ENCODE peak calls at places on chromosome 16, in four cellular contexts. Q is ovary, W is heart left ventricle, H is A549. E is an unnamed sample.

GRCh38 chr16:17409894-17410293 is 60.9 kb downstream of the XYLT1 start:
- DNase-seq in H (no peak), Q (no peak), W (no peak), E (no peak)

GRCh38 chr16:31085371-31085770 is 3.4 kb downstream of the PRSS53 start:
- DNase-seq in H (no peak), W (no peak), Q (no peak), E (no peak)

GRCh38 chr16:84585886-84586285 is 32.0 kb downstream of the COTL1 start:
- DNase-seq in W (no peak), Q (no peak), H (peak; percentile 48), E (peak; percentile 75)

GRCh38 chr16:26563018-26563417 is 503.7 kb upstream of the C16orf82 start:
- DNase-seq in W (no peak), H (no peak), Q (no peak), E (no peak)

GRCh38 chr16:15785386-15786059 is 71.3 kb downstream of the MYH11 start:
- DNase-seq in Q (no peak), H (no peak), W (no peak), E (no peak)

GRCh38 chr16:71443714-71444113 is 1.9 kb upstream of the TLE7 start:
- DNase-seq in W (no peak), Q (no peak), H (no peak), E (no peak)

GRCh38 chr16:89600427-89600826 is 13.0 kb upstream of the DPEP1 start:
- DNase-seq in H (no peak), Q (no peak), W (no peak), E (no peak)

GRCh38 chr16:68951991-68952877 is 108.9 kb downstream of the TANGO6 start:
- DNase-seq in W (no peak), Q (no peak), H (no peak), E (no peak)

GRCh38 chr16:19137201-19137601 is 23.4 kb downstream of the ITPRIPL2 start:
- DNase-seq in W (no peak), Q (no peak), H (no peak), E (no peak)

GRCh38 chr16:89922884-89923639 is at the start of gene TUBB3:
- DNase-seq in Q (no peak), H (peak; percentile 80), W (peak; percentile 81), E (peak; percentile 94)

GRCh38 chr16:50887500-50887899 is 145.6 kb downstream of the CYLD start:
- DNase-seq in W (no peak), H (no peak), Q (no peak), E (no peak)

GRCh38 chr16:66287916-66288315 is 78.6 kb upstream of the CDH5 start:
- DNase-seq in Q (no peak), W (no peak), H (no peak), E (no peak)
- TF ChIP-seq CTCF in Q (no peak), W (no peak), H (no peak), E (no peak)

DNA sequence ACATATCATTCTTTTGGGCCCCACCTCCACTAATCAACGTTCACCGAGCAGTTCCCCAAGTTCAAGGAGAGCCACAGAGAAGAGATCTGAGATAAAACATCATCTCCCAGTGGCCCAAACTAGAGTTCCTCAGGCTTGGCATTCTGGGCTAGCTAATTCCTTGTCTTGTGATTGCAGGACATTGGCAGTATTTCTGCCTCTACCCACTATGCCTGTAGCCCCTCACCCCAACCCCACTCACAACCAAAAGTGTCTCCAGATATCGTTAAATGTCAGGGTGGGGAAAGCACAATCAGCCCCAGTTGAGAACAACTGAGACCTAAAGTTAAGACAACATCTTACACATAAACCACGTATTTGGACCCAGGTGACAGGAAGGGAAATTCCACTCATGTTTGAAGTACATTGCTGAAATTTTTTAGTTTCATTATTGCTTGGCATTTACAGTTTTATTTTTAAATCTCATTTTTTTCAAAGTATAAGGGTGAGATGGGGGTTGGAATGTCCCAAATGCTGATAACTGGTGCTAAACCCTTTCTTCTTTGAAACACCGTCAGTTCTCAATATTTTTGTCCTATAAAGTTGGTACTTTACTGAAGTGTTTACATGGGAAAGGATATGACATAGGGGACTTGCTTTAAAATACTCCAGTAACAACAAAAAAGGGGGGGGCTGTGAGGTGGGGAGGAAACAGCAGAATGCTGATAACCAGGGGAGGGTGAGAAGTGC is 13.6 kb downstream of the ZC3H7A start:
- DNase-seq in Q (no peak), W (no peak), H (no peak), E (no peak)
- H3K4me3 ChIP-seq in Q (peak overlapping the region; percentile 19), W (no peak overlapping the region), H (no peak overlapping the region), E (no peak overlapping the region)

GRCh38 chr16:67544844-67545664 is 16.4 kb downstream of the RIPOR1 start:
- DNase-seq in W (no peak), H (no peak), Q (no peak), E (no peak)
- H3K4me1 ChIP-seq in W (peaks cover 27% of the 10 kb centered on the region), H (peaks cover 9% of the 10 kb centered on the region), Q (no peaks in the 10 kb centered on the region), E (peaks cover 4% of the 10 kb centered on the region)

GRCh38 chr16:21092951-21093350 is 57.7 kb downstream of the DNAH3 start:
- DNase-seq in Q (no peak), H (no peak), W (no peak), E (no peak)
- TF ChIP-seq CTCF in Q (no peak), H (no peak), W (no peak), E (no peak)

GRCh38 chr16:3861808-3862451 is 18.6 kb downstream of the CREBBP start:
- DNase-seq in Q (no peak), H (no peak), W (no peak), E (peak; percentile 37)
- H3K4me3 ChIP-seq in Q (no peak overlapping the region), H (no peak overlapping the region), W (no peak overlapping the region), E (no peak overlapping the region)